ENCODE peak calls at places on chromosome 20, in ten cellular contexts. One of them, this sample, is unnamed.

GRCh38 chr20:49747707-49748524 is 34.2 kb upstream of the B4GALT5 start:
- DNase-seq in right lobe of liver: peak; percentile 91
- DNase-seq in left lung: peak; percentile 67
- DNase-seq in transverse colon: peak; percentile 66
- DNase-seq in ovary: peak; percentile 94
- DNase-seq in bronchial epithelial cell: no peak
- DNase-seq in A673: no peak
- DNase-seq in suprapubic skin: peak; percentile 89
- DNase-seq in gastrocnemius medialis: peak; percentile 98
- DNase-seq in CD4-positive, alpha-beta T cell: no peak
- DNase-seq in this sample: peak; percentile 44

GRCh38 chr20:19327401-19327800 is 115.0 kb downstream of the SLC24A3 start:
- DNase-seq in right lobe of liver: no peak
- DNase-seq in left lung: no peak
- DNase-seq in transverse colon: no peak
- DNase-seq in ovary: no peak
- DNase-seq in bronchial epithelial cell: no peak
- DNase-seq in A673: no peak
- DNase-seq in suprapubic skin: no peak
- DNase-seq in gastrocnemius medialis: no peak
- DNase-seq in CD4-positive, alpha-beta T cell: no peak
- DNase-seq in this sample: no peak

GRCh38 chr20:58177799-58178198 is 50.7 kb downstream of the ANKRD60 start:
- DNase-seq in right lobe of liver: no peak
- DNase-seq in left lung: no peak
- DNase-seq in transverse colon: no peak
- DNase-seq in ovary: no peak
- DNase-seq in bronchial epithelial cell: no peak
- DNase-seq in A673: no peak
- DNase-seq in suprapubic skin: no peak
- DNase-seq in gastrocnemius medialis: no peak
- DNase-seq in CD4-positive, alpha-beta T cell: no peak
- DNase-seq in this sample: no peak

GRCh38 chr20:21702553-21703467 is 2.7 kb upstream of the PAX1 start:
- DNase-seq in right lobe of liver: peak; percentile 67
- DNase-seq in left lung: peak; percentile 75
- DNase-seq in transverse colon: peak; percentile 41
- DNase-seq in ovary: peak; percentile 23
- DNase-seq in bronchial epithelial cell: no peak
- DNase-seq in A673: peak; percentile 88
- DNase-seq in suprapubic skin: no peak
- DNase-seq in gastrocnemius medialis: no peak
- DNase-seq in CD4-positive, alpha-beta T cell: no peak
- DNase-seq in this sample: peak; percentile 96

GRCh38 chr20:588476-588875 is 21.6 kb downstream of the TCF15 start:
- DNase-seq in right lobe of liver: no peak
- DNase-seq in left lung: no peak
- DNase-seq in transverse colon: no peak
- DNase-seq in ovary: no peak
- DNase-seq in bronchial epithelial cell: no peak
- DNase-seq in A673: no peak
- DNase-seq in suprapubic skin: no peak
- DNase-seq in gastrocnemius medialis: no peak
- DNase-seq in CD4-positive, alpha-beta T cell: no peak
- DNase-seq in this sample: no peak

GRCh38 chr20:49858076-49858565 is 45.5 kb downstream of the SLC9A8 start:
- DNase-seq in right lobe of liver: no peak
- DNase-seq in left lung: no peak
- DNase-seq in transverse colon: no peak
- DNase-seq in ovary: no peak
- DNase-seq in bronchial epithelial cell: no peak
- DNase-seq in A673: no peak
- DNase-seq in suprapubic skin: no peak
- DNase-seq in gastrocnemius medialis: no peak
- DNase-seq in CD4-positive, alpha-beta T cell: no peak
- DNase-seq in this sample: no peak

GRCh38 chr20:9163995-9164394 is 95.1 kb downstream of the PLCB4 start:
- DNase-seq in right lobe of liver: no peak
- DNase-seq in left lung: no peak
- DNase-seq in transverse colon: no peak
- DNase-seq in ovary: no peak
- DNase-seq in bronchial epithelial cell: no peak
- DNase-seq in A673: no peak
- DNase-seq in suprapubic skin: no peak
- DNase-seq in gastrocnemius medialis: no peak
- DNase-seq in CD4-positive, alpha-beta T cell: no peak
- DNase-seq in this sample: no peak

GRCh38 chr20:49345538-49345937 is 67.7 kb upstream of the ZNFX1 start:
- DNase-seq in right lobe of liver: no peak
- DNase-seq in left lung: no peak
- DNase-seq in transverse colon: no peak
- DNase-seq in ovary: no peak
- DNase-seq in bronchial epithelial cell: no peak
- DNase-seq in A673: peak; percentile 72
- DNase-seq in suprapubic skin: peak; percentile 86
- DNase-seq in gastrocnemius medialis: peak; percentile 51
- DNase-seq in CD4-positive, alpha-beta T cell: no peak
- DNase-seq in this sample: no peak

GRCh38 chr20:58481541-58482021 is 33.6 kb downstream of the APCDD1L start:
- DNase-seq in right lobe of liver: peak; percentile 68
- DNase-seq in left lung: no peak
- DNase-seq in transverse colon: peak; percentile 59
- DNase-seq in ovary: no peak
- DNase-seq in bronchial epithelial cell: peak; percentile 23
- DNase-seq in A673: peak; percentile 61
- DNase-seq in suprapubic skin: no peak
- DNase-seq in gastrocnemius medialis: no peak
- DNase-seq in CD4-positive, alpha-beta T cell: peak; percentile 62
- DNase-seq in this sample: peak; percentile 65

GRCh38 chr20:52746768-52747167 is 225.4 kb upstream of the TSHZ2 start:
- DNase-seq in right lobe of liver: no peak
- DNase-seq in left lung: no peak
- DNase-seq in transverse colon: no peak
- DNase-seq in ovary: no peak
- DNase-seq in bronchial epithelial cell: no peak
- DNase-seq in A673: no peak
- DNase-seq in suprapubic skin: no peak
- DNase-seq in gastrocnemius medialis: no peak
- DNase-seq in CD4-positive, alpha-beta T cell: no peak
- DNase-seq in this sample: no peak

GRCh38 chr20:4100679-4101078 is 85.3 kb upstream of the RNF24 start:
- DNase-seq in right lobe of liver: no peak
- DNase-seq in left lung: no peak
- DNase-seq in transverse colon: no peak
- DNase-seq in ovary: no peak
- DNase-seq in bronchial epithelial cell: peak; percentile 55
- DNase-seq in A673: no peak
- DNase-seq in suprapubic skin: no peak
- DNase-seq in gastrocnemius medialis: no peak
- DNase-seq in CD4-positive, alpha-beta T cell: no peak
- DNase-seq in this sample: no peak

GRCh38 chr20:61901421-61902212 is 164.1 kb downstream of the TAF4 start:
- DNase-seq in right lobe of liver: no peak
- DNase-seq in left lung: peak; percentile 76
- DNase-seq in transverse colon: no peak
- DNase-seq in ovary: no peak
- DNase-seq in bronchial epithelial cell: no peak
- DNase-seq in A673: no peak
- DNase-seq in suprapubic skin: no peak
- DNase-seq in gastrocnemius medialis: no peak
- DNase-seq in CD4-positive, alpha-beta T cell: no peak
- DNase-seq in this sample: no peak

GRCh38 chr20:50301165-50301564 is 110.5 kb downstream of the CEBPB start:
- DNase-seq in right lobe of liver: no peak
- DNase-seq in left lung: no peak
- DNase-seq in transverse colon: no peak
- DNase-seq in ovary: no peak
- DNase-seq in bronchial epithelial cell: no peak
- DNase-seq in A673: no peak
- DNase-seq in suprapubic skin: no peak
- DNase-seq in gastrocnemius medialis: no peak
- DNase-seq in CD4-positive, alpha-beta T cell: no peak
- DNase-seq in this sample: no peak

GRCh38 chr20:50534567-50534966 is 24.4 kb downstream of the PTPN1 start:
- DNase-seq in right lobe of liver: no peak
- DNase-seq in left lung: no peak
- DNase-seq in transverse colon: no peak
- DNase-seq in ovary: no peak
- DNase-seq in bronchial epithelial cell: no peak
- DNase-seq in A673: peak; percentile 50
- DNase-seq in suprapubic skin: no peak
- DNase-seq in gastrocnemius medialis: peak; percentile 34
- DNase-seq in CD4-positive, alpha-beta T cell: no peak
- DNase-seq in this sample: no peak

GRCh38 chr20:37277253-37277593 is 12.2 kb upstream of the MANBAL start:
- DNase-seq in right lobe of liver: no peak
- DNase-seq in left lung: no peak
- DNase-seq in transverse colon: no peak
- DNase-seq in ovary: no peak
- DNase-seq in bronchial epithelial cell: no peak
- DNase-seq in A673: no peak
- DNase-seq in suprapubic skin: no peak
- DNase-seq in gastrocnemius medialis: no peak
- DNase-seq in CD4-positive, alpha-beta T cell: no peak
- DNase-seq in this sample: no peak

GRCh38 chr20:37273988-37274387 is 12.4 kb upstream of the GHRH start:
- DNase-seq in right lobe of liver: no peak
- DNase-seq in left lung: no peak
- DNase-seq in transverse colon: no peak
- DNase-seq in ovary: no peak
- DNase-seq in bronchial epithelial cell: no peak
- DNase-seq in A673: no peak
- DNase-seq in suprapubic skin: no peak
- DNase-seq in gastrocnemius medialis: no peak
- DNase-seq in CD4-positive, alpha-beta T cell: no peak
- DNase-seq in this sample: no peak

GRCh38 chr20:37275125-37275524 is 13.5 kb upstream of the GHRH start:
- DNase-seq in right lobe of liver: no peak
- DNase-seq in left lung: no peak
- DNase-seq in transverse colon: no peak
- DNase-seq in ovary: no peak
- DNase-seq in bronchial epithelial cell: no peak
- DNase-seq in A673: no peak
- DNase-seq in suprapubic skin: no peak
- DNase-seq in gastrocnemius medialis: no peak
- DNase-seq in CD4-positive, alpha-beta T cell: no peak
- DNase-seq in this sample: no peak

GRCh38 chr20:37278966-37279590 is 10.4 kb upstream of the MANBAL start:
- DNase-seq in right lobe of liver: no peak
- DNase-seq in left lung: no peak
- DNase-seq in transverse colon: no peak
- DNase-seq in ovary: no peak
- DNase-seq in bronchial epithelial cell: no peak
- DNase-seq in A673: no peak
- DNase-seq in suprapubic skin: no peak
- DNase-seq in gastrocnemius medialis: no peak
- DNase-seq in CD4-positive, alpha-beta T cell: no peak
- DNase-seq in this sample: no peak

DNA sequence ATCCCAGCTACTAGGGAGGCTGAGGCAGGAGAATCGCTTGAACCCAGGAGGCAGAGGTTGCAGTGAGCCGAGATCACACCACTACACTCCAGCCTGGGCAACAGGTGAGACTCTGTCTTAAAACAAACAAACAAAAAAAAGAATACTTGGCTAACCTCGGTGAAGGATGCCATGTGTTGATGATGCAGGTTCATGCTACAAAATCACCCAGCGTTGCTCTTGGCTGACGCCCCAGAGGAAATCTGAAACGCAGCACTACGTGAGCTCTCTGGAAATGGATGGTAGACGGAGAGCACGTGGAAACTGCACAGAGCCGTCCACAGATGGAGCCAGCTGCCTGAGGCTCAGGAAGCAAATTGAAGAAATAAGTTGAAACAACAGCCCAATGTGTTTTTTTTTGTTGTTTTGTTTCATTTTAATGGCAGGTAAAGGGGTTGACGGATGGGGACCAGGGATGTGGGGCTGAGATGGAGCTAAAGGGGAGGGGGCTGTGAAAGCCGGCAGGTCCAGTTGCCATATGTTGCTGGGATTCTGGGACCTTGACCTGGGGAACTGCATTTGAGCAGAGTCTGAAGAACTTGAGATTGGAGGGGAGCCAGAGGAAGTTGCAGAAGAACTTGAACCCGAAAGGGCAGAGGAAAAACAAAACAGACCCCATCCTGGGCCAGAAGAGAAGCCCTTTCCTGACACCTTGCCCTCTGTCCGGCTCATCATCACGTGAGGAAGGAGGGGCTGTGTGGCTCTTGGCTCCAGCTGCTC is 12.8 kb upstream of the MANBAL start:
- DNase-seq in right lobe of liver: peak; percentile 64
- DNase-seq in left lung: no peak
- DNase-seq in transverse colon: peak; percentile 56
- DNase-seq in ovary: peak; percentile 85
- DNase-seq in bronchial epithelial cell: peak; percentile 77
- DNase-seq in A673: peak; percentile 50
- DNase-seq in suprapubic skin: no peak
- DNase-seq in gastrocnemius medialis: peak; percentile 79
- DNase-seq in CD4-positive, alpha-beta T cell: no peak
- DNase-seq in this sample: no peak
- TF ChIP-seq CTCF in right lobe of liver: peak; percentile 18
- TF ChIP-seq CTCF in left lung: no peak
- TF ChIP-seq CTCF in transverse colon: peak; percentile 26
- TF ChIP-seq CTCF in ovary: peak; percentile 17
- TF ChIP-seq CTCF in bronchial epithelial cell: peak; percentile 61
- TF ChIP-seq CTCF in A673: peak; percentile 42
- TF ChIP-seq CTCF in suprapubic skin: no peak
- TF ChIP-seq CTCF in gastrocnemius medialis: no peak
- TF ChIP-seq CTCF in CD4-positive, alpha-beta T cell: no peak
- TF ChIP-seq CTCF in this sample: no peak

GRCh38 chr20:63544958-63545516 is 2.5 kb downstream of the SRMS start:
- DNase-seq in right lobe of liver: no peak
- DNase-seq in left lung: no peak
- DNase-seq in transverse colon: peak; percentile 78
- DNase-seq in ovary: no peak
- DNase-seq in bronchial epithelial cell: peak; percentile 87
- DNase-seq in A673: no peak
- DNase-seq in suprapubic skin: no peak
- DNase-seq in gastrocnemius medialis: no peak
- DNase-seq in CD4-positive, alpha-beta T cell: no peak
- DNase-seq in this sample: no peak
- TF ChIP-seq CTCF in right lobe of liver: no peak
- TF ChIP-seq CTCF in left lung: no peak
- TF ChIP-seq CTCF in transverse colon: no peak
- TF ChIP-seq CTCF in ovary: no peak
- TF ChIP-seq CTCF in bronchial epithelial cell: no peak
- TF ChIP-seq CTCF in A673: no peak
- TF ChIP-seq CTCF in suprapubic skin: no peak
- TF ChIP-seq CTCF in gastrocnemius medialis: no peak
- TF ChIP-seq CTCF in CD4-positive, alpha-beta T cell: no peak
- TF ChIP-seq CTCF in this sample: no peak

GRCh38 chr20:25272223-25273000 is 24.5 kb downstream of the PYGB start:
- DNase-seq in right lobe of liver: no peak
- DNase-seq in left lung: no peak
- DNase-seq in transverse colon: peak; percentile 7
- DNase-seq in ovary: no peak
- DNase-seq in bronchial epithelial cell: no peak
- DNase-seq in A673: no peak
- DNase-seq in suprapubic skin: peak; percentile 44
- DNase-seq in gastrocnemius medialis: peak; percentile 67
- DNase-seq in CD4-positive, alpha-beta T cell: no peak
- DNase-seq in this sample: no peak
- TF ChIP-seq CTCF in right lobe of liver: no peak
- TF ChIP-seq CTCF in left lung: no peak
- TF ChIP-seq CTCF in transverse colon: no peak
- TF ChIP-seq CTCF in ovary: no peak
- TF ChIP-seq CTCF in bronchial epithelial cell: no peak
- TF ChIP-seq CTCF in A673: no peak
- TF ChIP-seq CTCF in suprapubic skin: no peak
- TF ChIP-seq CTCF in gastrocnemius medialis: no peak
- TF ChIP-seq CTCF in CD4-positive, alpha-beta T cell: no peak
- TF ChIP-seq CTCF in this sample: no peak

GRCh38 chr20:63518946-63519764 is 1.4 kb upstream of the PPDPF start:
- DNase-seq in right lobe of liver: peak; percentile 56
- DNase-seq in left lung: peak; percentile 74
- DNase-seq in transverse colon: no peak
- DNase-seq in ovary: peak; percentile 59
- DNase-seq in bronchial epithelial cell: no peak
- DNase-seq in A673: no peak
- DNase-seq in suprapubic skin: peak; percentile 71
- DNase-seq in gastrocnemius medialis: no peak
- DNase-seq in CD4-positive, alpha-beta T cell: no peak
- DNase-seq in this sample: no peak
- TF ChIP-seq CTCF in right lobe of liver: no peak
- TF ChIP-seq CTCF in left lung: no peak
- TF ChIP-seq CTCF in transverse colon: no peak
- TF ChIP-seq CTCF in ovary: no peak
- TF ChIP-seq CTCF in bronchial epithelial cell: no peak
- TF ChIP-seq CTCF in A673: no peak
- TF ChIP-seq CTCF in suprapubic skin: no peak
- TF ChIP-seq CTCF in gastrocnemius medialis: no peak
- TF ChIP-seq CTCF in CD4-positive, alpha-beta T cell: no peak
- TF ChIP-seq CTCF in this sample: no peak

This sample was measured in mesothelial cell of epicardium.